ENCODE peak calls at places on chromosomes 6 and 20, in nine cellular contexts. B is HT-29, T is H54, E is A172, U is GM23248, H is right cardiac atrium, M is HT1080, S is activated gamma-delta T cell, I is mesendoderm. Q is an unnamed sample.

GRCh38 chr6:112027942-112028674 is 25.8 kb upstream of the CCN6 start:
- DNase-seq in B (no peak), T (no peak), E (peak), U (no peak), H (no peak), M (no peak), S (no peak), I (peak), Q (no peak)

GRCh38 chr20:33990075-33990474 is 3.6 kb upstream of the RALY start:
- DNase-seq in B (no peak), T (no peak), E (no peak), U (no peak), H (no peak), M (no peak), S (no peak), I (no peak), Q (no peak)

GRCh38 chr20:58630063-58630462 is 21.0 kb upstream of the STX16 start:
- DNase-seq in B (no peak), T (peak), E (peak), U (peak), H (no peak), M (peak), S (no peak), I (no peak), Q (peak)

GRCh38 chr20:63635431-63636141 is 8.7 kb upstream of the GMEB2 start:
- DNase-seq in B (no peak), T (no peak), E (no peak), U (no peak), H (no peak), M (peak), S (peak), I (no peak), Q (no peak)

GRCh38 chr6:85408039-85408438 is 41.8 kb upstream of the NT5E start:
- DNase-seq in B (no peak), T (no peak), E (no peak), U (no peak), H (no peak), M (no peak), S (no peak), I (peak), Q (no peak)

GRCh38 chr6:35139924-35140524 is 1.1 kb downstream of the TCP11 start:
- DNase-seq in B (peak), T (no peak), E (peak), U (peak), H (no peak), M (peak), S (no peak), I (peak), Q (peak)

GRCh38 chr6:29872791-29873190 is 45.2 kb downstream of the HLA-G start:
- DNase-seq in B (no peak), T (no peak), E (no peak), U (no peak), H (no peak), M (no peak), S (no peak), I (no peak), Q (no peak)

GRCh38 chr6:22664968-22665367 is 95.6 kb downstream of the HDGFL1 start:
- DNase-seq in B (no peak), T (no peak), E (no peak), U (no peak), H (no peak), M (no peak), S (no peak), I (no peak), Q (no peak)

GRCh38 chr6:52994789-52995078 is 350 bp downstream of the GSTA4 start:
- DNase-seq in B (no peak), T (no peak), E (no peak), U (no peak), H (peak), M (no peak), S (peak), I (no peak), Q (peak)

GRCh38 chr6:22147469-22147815 is 149.4 kb downstream of the PRL start:
- DNase-seq in B (no peak), T (no peak), E (no peak), U (no peak), H (no peak), M (no peak), S (no peak), I (no peak), Q (peak)

GRCh38 chr20:64003970-64004725 is 23.2 kb downstream of the PRPF6 start:
- DNase-seq in B (no peak), T (no peak), E (peak), U (no peak), H (no peak), M (no peak), S (no peak), I (no peak), Q (no peak)

GRCh38 chr20:33685328-33686007 is 717 bp downstream of the E2F1 start:
- DNase-seq in B (peak), T (no peak), E (peak), U (peak), H (peak), M (no peak), S (peak), I (peak), Q (no peak)

GRCh38 chr6:149129401-149130077 is 188.0 kb upstream of the TAB2 start:
- DNase-seq in B (peak), T (no peak), E (peak), U (peak), H (peak), M (no peak), S (no peak), I (no peak), Q (peak)

GRCh38 chr20:62531046-62531838 is 55.4 kb upstream of the GATA5 start:
- DNase-seq in B (peak), T (no peak), E (no peak), U (no peak), H (no peak), M (no peak), S (no peak), I (no peak), Q (no peak)

Q was measured in IMR-90.